ENCODE peak calls at places on chromosomes 2 and 18, in ten cellular contexts. One of them, this sample, is unnamed.
A peak's percentile ranks its signal among the peaks of the same experiment; 100 is the strongest.

GRCh38 chr2:16060125-16060935 is 120.0 kb downstream of the MYCN start:
- DNase-seq in aorta: no peak
- DNase-seq in GDM1: no peak
- DNase-seq in SK-N-MC: no peak
- DNase-seq in dermis microvascular lymphatic vessel endothelial cell: no peak
- DNase-seq in lung: no peak
- DNase-seq in NCI-H2107: no peak
- DNase-seq in hepatocyte: no peak
- DNase-seq in upper lobe of right lung: no peak
- DNase-seq in HT1080: no peak
- DNase-seq in this sample: no peak

GRCh38 chr2:108193251-108193650 is 46.5 kb upstream of the SULT1C3 start:
- DNase-seq in aorta: no peak
- DNase-seq in GDM1: no peak
- DNase-seq in SK-N-MC: no peak
- DNase-seq in dermis microvascular lymphatic vessel endothelial cell: no peak
- DNase-seq in lung: no peak
- DNase-seq in NCI-H2107: no peak
- DNase-seq in hepatocyte: no peak
- DNase-seq in upper lobe of right lung: no peak
- DNase-seq in HT1080: no peak
- DNase-seq in this sample: no peak

GRCh38 chr2:189372688-189373257 is 68.5 kb upstream of the WDR75 start:
- DNase-seq in aorta: no peak
- DNase-seq in GDM1: no peak
- DNase-seq in SK-N-MC: no peak
- DNase-seq in dermis microvascular lymphatic vessel endothelial cell: no peak
- DNase-seq in lung: no peak
- DNase-seq in NCI-H2107: no peak
- DNase-seq in hepatocyte: no peak
- DNase-seq in upper lobe of right lung: no peak
- DNase-seq in HT1080: no peak
- DNase-seq in this sample: no peak

GRCh38 chr2:197300139-197300538 is 10.4 kb downstream of the ANKRD44 start:
- DNase-seq in aorta: no peak
- DNase-seq in GDM1: no peak
- DNase-seq in SK-N-MC: no peak
- DNase-seq in dermis microvascular lymphatic vessel endothelial cell: no peak
- DNase-seq in lung: no peak
- DNase-seq in NCI-H2107: no peak
- DNase-seq in hepatocyte: no peak
- DNase-seq in upper lobe of right lung: no peak
- DNase-seq in HT1080: no peak
- DNase-seq in this sample: no peak

GRCh38 chr2:210561482-210561881 is 5.1 kb downstream of the CPS1 start:
- DNase-seq in aorta: no peak
- DNase-seq in GDM1: no peak
- DNase-seq in SK-N-MC: no peak
- DNase-seq in dermis microvascular lymphatic vessel endothelial cell: no peak
- DNase-seq in lung: no peak
- DNase-seq in NCI-H2107: no peak
- DNase-seq in hepatocyte: no peak
- DNase-seq in upper lobe of right lung: no peak
- DNase-seq in HT1080: no peak
- DNase-seq in this sample: no peak

GRCh38 chr2:236054125-236054524 is 114.1 kb downstream of the GBX2 start:
- DNase-seq in aorta: no peak
- DNase-seq in GDM1: no peak
- DNase-seq in SK-N-MC: no peak
- DNase-seq in dermis microvascular lymphatic vessel endothelial cell: no peak
- DNase-seq in lung: no peak
- DNase-seq in NCI-H2107: no peak
- DNase-seq in hepatocyte: no peak
- DNase-seq in upper lobe of right lung: no peak
- DNase-seq in HT1080: no peak
- DNase-seq in this sample: peak; percentile 2

GRCh38 chr2:136104977-136105376 is 13.0 kb downstream of the CXCR4 start:
- DNase-seq in aorta: no peak
- DNase-seq in GDM1: no peak
- DNase-seq in SK-N-MC: no peak
- DNase-seq in dermis microvascular lymphatic vessel endothelial cell: no peak
- DNase-seq in lung: no peak
- DNase-seq in NCI-H2107: no peak
- DNase-seq in hepatocyte: no peak
- DNase-seq in upper lobe of right lung: no peak
- DNase-seq in HT1080: no peak
- DNase-seq in this sample: no peak

GRCh38 chr2:85277416-85278158 is 50.2 kb downstream of the TGOLN2 start:
- DNase-seq in aorta: no peak
- DNase-seq in GDM1: no peak
- DNase-seq in SK-N-MC: peak; percentile 65
- DNase-seq in dermis microvascular lymphatic vessel endothelial cell: peak; percentile 56
- DNase-seq in lung: no peak
- DNase-seq in NCI-H2107: no peak
- DNase-seq in hepatocyte: peak; percentile 76
- DNase-seq in upper lobe of right lung: no peak
- DNase-seq in HT1080: no peak
- DNase-seq in this sample: no peak

GRCh38 chr18:58239879-58240278 is 195.9 kb downstream of the NEDD4L start:
- DNase-seq in aorta: no peak
- DNase-seq in GDM1: no peak
- DNase-seq in SK-N-MC: no peak
- DNase-seq in dermis microvascular lymphatic vessel endothelial cell: peak; percentile 62
- DNase-seq in lung: no peak
- DNase-seq in NCI-H2107: no peak
- DNase-seq in hepatocyte: no peak
- DNase-seq in upper lobe of right lung: no peak
- DNase-seq in HT1080: peak; percentile 58
- DNase-seq in this sample: no peak

GRCh38 chr2:168272225-168272624 is 24.8 kb upstream of the STK39 start:
- DNase-seq in aorta: no peak
- DNase-seq in GDM1: no peak
- DNase-seq in SK-N-MC: no peak
- DNase-seq in dermis microvascular lymphatic vessel endothelial cell: no peak
- DNase-seq in lung: no peak
- DNase-seq in NCI-H2107: no peak
- DNase-seq in hepatocyte: peak; percentile 11
- DNase-seq in upper lobe of right lung: no peak
- DNase-seq in HT1080: no peak
- DNase-seq in this sample: no peak

GRCh38 chr2:216710531-216711282 is 15.4 kb upstream of the IGFBP5 start:
- DNase-seq in aorta: peak; percentile 82
- DNase-seq in GDM1: no peak
- DNase-seq in SK-N-MC: no peak
- DNase-seq in dermis microvascular lymphatic vessel endothelial cell: no peak
- DNase-seq in lung: no peak
- DNase-seq in NCI-H2107: no peak
- DNase-seq in hepatocyte: peak; percentile 42
- DNase-seq in upper lobe of right lung: no peak
- DNase-seq in HT1080: no peak
- DNase-seq in this sample: no peak

GRCh38 chr2:85353876-85354285 is 447 bp downstream of the RETSAT start:
- DNase-seq in aorta: no peak
- DNase-seq in GDM1: no peak
- DNase-seq in SK-N-MC: no peak
- DNase-seq in dermis microvascular lymphatic vessel endothelial cell: peak; percentile 28
- DNase-seq in lung: peak; percentile 58
- DNase-seq in NCI-H2107: no peak
- DNase-seq in hepatocyte: peak; percentile 58
- DNase-seq in upper lobe of right lung: peak; percentile 78
- DNase-seq in HT1080: peak; percentile 37
- DNase-seq in this sample: no peak

GRCh38 chr2:73023497-73023896 is 48.0 kb downstream of the SFXN5 start:
- DNase-seq in aorta: no peak
- DNase-seq in GDM1: no peak
- DNase-seq in SK-N-MC: no peak
- DNase-seq in dermis microvascular lymphatic vessel endothelial cell: no peak
- DNase-seq in lung: no peak
- DNase-seq in NCI-H2107: no peak
- DNase-seq in hepatocyte: no peak
- DNase-seq in upper lobe of right lung: no peak
- DNase-seq in HT1080: no peak
- DNase-seq in this sample: no peak

GRCh38 chr2:222756951-222757645 is 85.6 kb downstream of the MOGAT1 start:
- DNase-seq in aorta: no peak
- DNase-seq in GDM1: no peak
- DNase-seq in SK-N-MC: no peak
- DNase-seq in dermis microvascular lymphatic vessel endothelial cell: no peak
- DNase-seq in lung: no peak
- DNase-seq in NCI-H2107: no peak
- DNase-seq in hepatocyte: peak; percentile 21
- DNase-seq in upper lobe of right lung: no peak
- DNase-seq in HT1080: peak; percentile 87
- DNase-seq in this sample: no peak

GRCh38 chr2:119283873-119284331 is 60.3 kb downstream of the STEAP3 start:
- DNase-seq in aorta: no peak
- DNase-seq in GDM1: no peak
- DNase-seq in SK-N-MC: no peak
- DNase-seq in dermis microvascular lymphatic vessel endothelial cell: no peak
- DNase-seq in lung: peak; percentile 69
- DNase-seq in NCI-H2107: peak; percentile 14
- DNase-seq in hepatocyte: no peak
- DNase-seq in upper lobe of right lung: peak; percentile 87
- DNase-seq in HT1080: peak; percentile 84
- DNase-seq in this sample: no peak

This sample was measured in mesenteric fat pad.